ENCODE peak calls at places on chromosomes 11 and 22, in ten cellular contexts. I, H, A, R, K, B, Y, J, V and N are unnamed samples.

GRCh38 chr11:118916842-118917388 is 8.8 kb downstream of the BCL9L start:
- DNase-seq in K (peak), Y (no peak), I (no peak), V (no peak), H (peak), B (no peak), R (no peak), J (peak), A (no peak), N (no peak)

GRCh38 chr11:45436966-45437365 is 150.8 kb upstream of the SYT13 start:
- DNase-seq in J (no peak), A (no peak), V (no peak), B (no peak), H (no peak), K (no peak), I (no peak), R (no peak), Y (no peak), N (no peak)

GRCh38 chr11:66547662-66548009 is 933 bp downstream of the ACTN3 start:
- DNase-seq in B (no peak), K (no peak), V (no peak), J (no peak), Y (no peak), I (no peak), A (no peak), H (no peak), R (no peak), N (no peak)

GRCh38 chr11:35275808-35276170 is 136.8 kb downstream of the CD44 start:
- DNase-seq in R (no peak), V (no peak), B (no peak), I (no peak), K (no peak), A (no peak), Y (no peak), H (no peak), J (no peak), N (no peak)

GRCh38 chr11:4115128-4115527 is 20.5 kb downstream of the RRM1 start:
- DNase-seq in K (no peak), A (no peak), H (no peak), B (no peak), V (no peak), R (no peak), I (no peak), Y (no peak), J (no peak), N (no peak)

GRCh38 chr11:64746486-64746885 is 2.5 kb upstream of the RASGRP2 start:
- DNase-seq in K (no peak), H (no peak), R (no peak), Y (no peak), I (no peak), A (no peak), B (no peak), V (no peak), J (no peak), N (no peak)

GRCh38 chr11:33893711-33894401 is 2.0 kb upstream of the LMO2 start:
- DNase-seq in Y (no peak), H (no peak), R (no peak), K (no peak), J (no peak), A (no peak), I (no peak), B (no peak), V (peak), N (no peak)

GRCh38 chr11:46520971-46521745 is 72.7 kb downstream of the AMBRA1 start:
- DNase-seq in J (no peak), H (no peak), K (no peak), V (no peak), I (no peak), B (no peak), R (no peak), A (no peak), Y (peak), N (no peak)

GRCh38 chr11:57315491-57315890 is 9.3 kb downstream of the TNKS1BP1 start:
- DNase-seq in R (no peak), B (peak), A (no peak), H (no peak), J (no peak), Y (no peak), I (no peak), K (no peak), V (no peak), N (no peak)

GRCh38 chr11:58027341-58027740 is 3.4 kb upstream of the OR6Q1 start:
- DNase-seq in I (no peak), J (peak), R (no peak), A (no peak), H (no peak), K (no peak), V (no peak), Y (no peak), B (no peak), N (no peak)

GRCh38 chr11:125072210-125072960 is 9.3 kb downstream of the SLC37A2 start:
- DNase-seq in I (no peak), J (no peak), B (no peak), V (peak), A (no peak), K (peak), H (peak), R (no peak), Y (no peak), N (no peak)

GRCh38 chr11:5242933-5243844 is 6.5 kb downstream of the HBG1 start:
- DNase-seq in I (no peak), Y (no peak), R (no peak), K (no peak), H (no peak), J (no peak), V (peak), B (no peak), A (no peak), N (no peak)

GRCh38 chr11:17347676-17348075 is 3.9 kb upstream of the NCR3LG1 start:
- DNase-seq in H (no peak), A (no peak), V (no peak), J (no peak), I (no peak), B (no peak), R (no peak), Y (no peak), K (no peak), N (no peak)

GRCh38 chr11:120648706-120649250 is 137.2 kb downstream of the GRIK4 start:
- DNase-seq in J (no peak), A (peak), Y (no peak), H (no peak), V (no peak), B (no peak), R (no peak), K (no peak), I (no peak), N (no peak)

GRCh38 chr11:69006816-69007215 is 6.2 kb downstream of the MRGPRF start:
- DNase-seq in H (no peak), J (no peak), K (no peak), V (no peak), B (no peak), A (no peak), I (no peak), Y (no peak), R (no peak), N (no peak)

GRCh38 chr11:27904358-27905055 is 203.4 kb downstream of the KIF18A start:
- DNase-seq in I (no peak), K (no peak), B (no peak), H (no peak), A (no peak), J (no peak), V (no peak), R (no peak), Y (peak), N (no peak)

GRCh38 chr11:69515271-69516245 is 34.1 kb downstream of the LINC01488 start:
- DNase-seq in V (no peak), R (no peak), J (no peak), Y (no peak), K (no peak), I (no peak), A (peak), B (no peak), H (no peak), N (no peak)

GRCh38 chr22:40322061-40322460 is 24.2 kb upstream of the ADSL start:
- DNase-seq in A (no peak), J (no peak), B (no peak), H (no peak), K (no peak), I (no peak), Y (no peak), R (no peak), V (no peak), N (no peak)

GRCh38 chr22:42984397-42984796 is 30.6 kb downstream of the PACSIN2 start:
- DNase-seq in A (no peak), H (no peak), V (no peak), K (no peak), J (no peak), B (no peak), I (no peak), R (no peak), Y (no peak), N (no peak)

GRCh38 chr11:59025097-59025496 is 61.0 kb upstream of the GLYATL1B start:
- DNase-seq in K (no peak), H (peak), B (no peak), V (no peak), R (no peak), Y (no peak), I (peak), J (no peak), A (no peak), N (no peak)

GRCh38 chr11:3984896-3985295 is 109.7 kb upstream of the RRM1 start:
- DNase-seq in Y (no peak), V (peak), R (no peak), B (peak), H (peak), A (no peak), J (no peak), K (no peak), I (no peak), N (no peak)

GRCh38 chr22:48628891-48629559 is 1198.6 kb downstream of the BRD1 start:
- DNase-seq in J (no peak), K (no peak), R (no peak), A (no peak), Y (no peak), H (no peak), V (no peak), B (no peak), I (no peak), N (no peak)

GRCh38 chr11:35714882-35715612 is 52.5 kb downstream of the TRIM44 start:
- DNase-seq in I (no peak), Y (no peak), V (peak), A (no peak), K (no peak), J (no peak), R (no peak), B (no peak), H (peak), N (no peak)

GRCh38 chr11:71420455-71421241 is 27.5 kb downstream of the DHCR7 start:
- DNase-seq in A (no peak), Y (peak), J (no peak), I (peak), B (peak), V (peak), H (peak), R (peak), K (no peak), N (peak)

GRCh38 chr22:46754826-46755225 is 7.6 kb upstream of the TBC1D22A start:
- DNase-seq in K (no peak), V (no peak), B (no peak), H (no peak), R (no peak), J (no peak), I (no peak), Y (no peak), A (no peak), N (no peak)

GRCh38 chr11:73384871-73385692 is 8.9 kb downstream of the RELT start:
- DNase-seq in J (no peak), B (no peak), A (no peak), Y (no peak), R (no peak), K (no peak), H (no peak), I (peak), V (peak), N (no peak)

GRCh38 chr22:39999144-39999757 is 4.5 kb downstream of the FAM83F start:
- DNase-seq in V (peak), J (no peak), K (no peak), B (no peak), Y (peak), I (no peak), H (peak), R (peak), A (peak), N (peak)

GRCh38 chr11:75563501-75563977 is 1.5 kb downstream of the SERPINH1 start:
- DNase-seq in V (no peak), R (no peak), A (no peak), J (no peak), I (no peak), H (no peak), B (no peak), K (no peak), Y (no peak), N (no peak)

GRCh38 chr11:88414385-88414861 is 76.9 kb upstream of the CTSC start:
- DNase-seq in B (no peak), H (peak), I (no peak), Y (peak), J (no peak), R (no peak), K (no peak), V (no peak), A (no peak), N (peak)

GRCh38 chr11:78940500-78941225 is 366.0 kb upstream of the NARS2 start:
- DNase-seq in K (no peak), Y (no peak), R (no peak), A (no peak), V (no peak), H (no peak), J (no peak), B (no peak), I (no peak), N (no peak)

GRCh38 chr11:64745523-64746328 is 1.8 kb upstream of the RASGRP2 start:
- DNase-seq in Y (no peak), A (peak), B (peak), K (no peak), V (peak), I (peak), J (no peak), R (peak), H (peak), N (no peak)

GRCh38 chr11:62552931-62553838 is 6.6 kb upstream of the AHNAK start:
- DNase-seq in H (peak), B (peak), J (peak), R (peak), I (peak), A (no peak), K (no peak), Y (peak), V (peak), N (peak)

GRCh38 chr22:19035474-19036228 is 86.6 kb downstream of the DGCR2 start:
- DNase-seq in B (no peak), I (peak), Y (no peak), J (no peak), R (no peak), V (peak), H (no peak), K (peak), A (no peak), N (no peak)

GRCh38 chr22:19036229-19036522 is 86.0 kb downstream of the DGCR2 start:
- DNase-seq in K (no peak), A (no peak), B (no peak), R (no peak), V (no peak), H (no peak), Y (no peak), I (no peak), J (no peak), N (no peak)

GRCh38 chr22:19037282-19038163 is 84.7 kb downstream of the DGCR2 start:
- DNase-seq in J (no peak), B (no peak), K (peak), I (no peak), Y (no peak), H (no peak), R (no peak), V (no peak), A (no peak), N (no peak)

GRCh38 chr22:19038164-19038546 is 84.1 kb downstream of the DGCR2 start:
- DNase-seq in R (no peak), A (peak), V (no peak), B (no peak), J (no peak), H (no peak), I (no peak), K (peak), Y (no peak), N (no peak)

GRCh38 chr22:19036523-19037273 is 85.5 kb downstream of the DGCR2 start:
- DNase-seq in A (no peak), H (no peak), V (no peak), Y (no peak), J (no peak), I (no peak), K (peak), B (no peak), R (no peak), N (no peak)
- TF ChIP-seq CTCF in A (no peak), H (no peak), V (no peak), Y (peak), J (no peak), I (no peak), K (no peak), B (no peak), R (no peak), N (no peak)

DNA sequence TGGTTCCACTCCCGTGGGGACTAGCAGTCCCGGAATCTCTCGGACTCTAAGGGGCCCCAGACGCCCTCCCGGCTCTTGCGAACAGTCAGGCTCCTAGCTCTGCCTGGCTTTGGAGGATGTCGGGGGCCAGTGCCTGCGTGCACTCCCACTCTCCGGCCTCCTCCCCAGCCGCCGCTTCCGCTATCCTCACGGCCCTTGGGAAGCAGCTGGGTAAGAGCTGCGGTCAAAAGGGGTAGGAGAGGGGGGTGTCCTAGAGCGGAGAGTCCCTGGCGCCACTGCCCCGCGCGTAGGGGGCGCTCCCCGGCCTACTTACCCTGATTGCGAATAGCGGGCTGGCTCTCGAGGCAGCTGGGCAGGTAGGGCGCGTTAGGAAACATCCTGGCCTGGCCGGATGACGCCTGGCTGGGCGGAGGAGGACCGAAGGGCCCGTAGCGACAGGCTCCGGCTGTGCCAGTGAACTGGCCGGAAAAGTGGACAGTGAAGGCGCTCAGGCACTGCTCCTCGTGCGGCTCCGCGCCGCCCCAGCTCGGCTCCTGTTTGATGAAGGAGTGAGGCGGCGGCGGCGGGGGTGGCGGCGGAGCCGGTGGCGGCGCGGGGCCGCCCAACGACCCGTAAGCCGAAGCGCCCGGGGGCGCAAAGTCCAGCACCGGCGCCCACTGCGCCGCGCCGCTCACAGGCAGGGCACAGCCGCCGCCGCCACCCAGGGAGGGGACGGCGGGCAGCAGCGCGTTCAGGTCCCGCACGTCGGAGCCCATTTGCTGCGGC is 770 bp downstream of the WT1 start:
- DNase-seq in J (no peak), I (no peak), K (no peak), Y (no peak), B (peak), A (no peak), H (no peak), V (no peak), R (peak), N (no peak)
- TF ChIP-seq CTCF in J (no peak), I (no peak), K (peak), Y (no peak), B (no peak), A (no peak), H (peak), V (no peak), R (peak), N (no peak)

GRCh38 chr22:45335021-45335818 is 25.5 kb downstream of the FAM118A start:
- DNase-seq in K (no peak), H (no peak), I (no peak), V (no peak), J (no peak), R (no peak), A (peak), B (peak), Y (no peak), N (no peak)
- TF ChIP-seq CTCF in K (peak), H (no peak), I (no peak), V (no peak), J (peak), R (no peak), A (no peak), B (peak), Y (peak), N (no peak)

DNA sequence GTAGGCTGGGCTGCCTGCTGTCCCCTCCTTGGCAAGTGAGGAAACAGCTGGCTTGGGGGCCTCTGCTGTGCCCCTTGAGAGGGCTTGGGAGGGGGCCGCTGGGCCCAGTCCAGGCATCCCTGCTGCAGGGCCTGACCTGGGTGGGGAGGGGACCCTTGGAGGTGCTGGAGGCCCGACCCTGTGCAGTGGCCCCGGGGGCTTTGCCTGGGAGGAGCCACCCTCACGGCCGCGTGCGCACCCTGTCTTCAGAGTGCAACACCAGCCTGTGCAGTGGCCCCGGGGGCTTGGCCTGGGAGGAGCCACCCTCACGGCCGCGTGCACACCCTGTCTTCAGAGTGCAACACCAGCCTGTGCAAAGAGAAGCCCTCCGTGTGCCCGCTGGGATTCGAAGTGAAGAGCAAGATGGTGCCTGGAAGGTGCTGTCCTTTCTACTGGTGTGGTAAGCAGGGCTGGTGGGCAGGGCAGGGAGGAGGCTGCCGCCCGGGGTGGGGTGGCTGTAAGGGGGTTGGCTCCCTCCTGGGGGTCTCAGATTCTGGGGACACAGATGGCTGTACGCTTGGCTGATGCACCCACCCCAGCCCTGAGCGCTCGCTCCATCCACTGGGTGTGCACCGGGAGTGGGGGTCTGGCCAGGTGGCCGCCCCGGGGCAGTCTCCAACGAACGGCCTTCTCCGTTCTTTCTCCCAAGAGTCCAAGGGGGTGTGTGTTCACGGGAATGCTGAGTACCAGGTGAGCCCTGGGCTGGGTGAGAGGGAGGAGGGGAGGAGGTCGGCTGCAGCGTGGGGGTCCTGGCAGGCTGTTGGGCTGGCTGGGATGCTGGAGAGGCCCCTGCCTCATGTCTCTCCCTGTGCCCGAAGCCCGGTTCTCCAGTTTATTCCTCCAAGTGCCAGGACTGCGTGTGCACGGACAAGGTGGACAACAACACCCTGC is 32.9 kb downstream of the MUC2 start:
- DNase-seq in J (no peak), H (no peak), A (no peak), I (no peak), Y (no peak), K (no peak), R (no peak), B (no peak), V (no peak), N (no peak)
- TF ChIP-seq CTCF in J (no peak), H (no peak), A (no peak), I (no peak), Y (no peak), K (no peak), R (no peak), B (no peak), V (no peak), N (no peak)

GRCh38 chr11:25771605-25772004 is 560.3 kb upstream of the ANO3 start:
- DNase-seq in A (no peak), V (no peak), H (no peak), J (no peak), I (no peak), K (no peak), B (no peak), R (no peak), Y (no peak), N (no peak)

GRCh38 chr11:25776238-25776637 is 555.7 kb upstream of the ANO3 start:
- DNase-seq in A (no peak), Y (no peak), K (no peak), I (no peak), J (no peak), R (no peak), V (no peak), B (no peak), H (no peak), N (no peak)

GRCh38 chr11:25775608-25776007 is 556.3 kb upstream of the ANO3 start:
- DNase-seq in Y (no peak), H (no peak), I (no peak), B (no peak), J (no peak), K (no peak), V (no peak), A (no peak), R (no peak), N (no peak)
- TF ChIP-seq CTCF in Y (no peak), H (no peak), I (no peak), B (no peak), J (no peak), K (no peak), V (no peak), A (no peak), R (no peak), N (no peak)